ENCODE peak calls at places on chromosomes 11 and 22, in four cellular contexts. T is glutamatergic neuron; G is omental fat pad; Q is stimulated activated CD8-positive, alpha-beta memory T cell treated with anti-CD3 and anti-CD28 coated beads, Interleukin-2, amount 100 ng/mL, for 1 hour. D is an unnamed sample.

GRCh38 chr22:46758867-46759290 is 3.6 kb upstream of the TBC1D22A start:
- DNase-seq in Q (no peak), T (peak; percentile 56), G (no peak), D (peak; percentile 72)

GRCh38 chr11:6640985-6641701 is 14.5 kb downstream of the DCHS1 start:
- DNase-seq in T (no peak), G (no peak), Q (no peak), D (no peak)

GRCh38 chr22:45430871-45431270 is 17.4 kb downstream of the RIBC2 start:
- DNase-seq in T (no peak), Q (no peak), G (no peak), D (no peak)

GRCh38 chr11:125140251-125140650 is 24.3 kb upstream of the PKNOX2 start:
- DNase-seq in T (no peak), G (no peak), Q (no peak), D (no peak)

GRCh38 chr11:78274739-78275138 is 86.0 kb downstream of the USP35 start:
- DNase-seq in T (no peak), Q (no peak), G (no peak), D (no peak)

GRCh38 chr11:109077340-109077927 is 344.6 kb upstream of the C11orf87 start:
- DNase-seq in G (no peak), T (no peak), Q (no peak), D (no peak)

GRCh38 chr11:120073196-120073595 is 64.7 kb downstream of the TRIM29 start:
- DNase-seq in T (peak; percentile 52), Q (no peak), G (no peak), D (peak; percentile 83)

GRCh38 chr11:11178671-11179070 is 174.4 kb downstream of the CSNK2A3 start:
- DNase-seq in Q (no peak), G (no peak), T (no peak), D (no peak)

GRCh38 chr22:40635008-40635939 is 1.2 kb downstream of the MRTFA start:
- DNase-seq in T (no peak), Q (no peak), G (no peak), D (no peak)

GRCh38 chr11:31870609-31871309 is 59.6 kb upstream of the PAX6 start:
- DNase-seq in G (no peak), Q (no peak), T (peak; percentile 81), D (peak; percentile 76)

D was measured in WERI-Rb-1.